ENCODE peak calls at places on chromosomes 4 and X, in ten cellular contexts. One of them, this sample, is unnamed.

GRCh38 chrX:41148553-41148952 is 63.3 kb downstream of the USP9X start:
- DNase-seq in putamen: no peak
- DNase-seq in memory B cell: no peak
- DNase-seq in activated CD8-positive, alpha-beta T cell treated with anti-CD3 and anti-CD28 coated beads, Interleukin-2, amount 10 ng/mL, durations not matched to agents 7 days and 5 days: no peak
- DNase-seq in G401: no peak
- DNase-seq in hippocampal formation: no peak
- DNase-seq in NCI-H1092: no peak
- DNase-seq in stimulated activated CD4-positive, alpha-beta T cell treated with anti-CD3 and anti-CD28 coated beads, Interleukin-2, amount 100 ng/mL, for 4 hours: no peak
- DNase-seq in omental fat pad: no peak
- DNase-seq in iris pigment epithelial cell: peak
- DNase-seq in this sample: no peak

GRCh38 chrX:130171446-130172126 is at the start of gene RAB33A:
- DNase-seq in putamen: peak
- DNase-seq in memory B cell: no peak
- DNase-seq in activated CD8-positive, alpha-beta T cell treated with anti-CD3 and anti-CD28 coated beads, Interleukin-2, amount 10 ng/mL, durations not matched to agents 7 days and 5 days: peak
- DNase-seq in G401: peak
- DNase-seq in hippocampal formation: peak
- DNase-seq in NCI-H1092: peak
- DNase-seq in stimulated activated CD4-positive, alpha-beta T cell treated with anti-CD3 and anti-CD28 coated beads, Interleukin-2, amount 100 ng/mL, for 4 hours: no peak
- DNase-seq in omental fat pad: no peak
- DNase-seq in iris pigment epithelial cell: peak
- DNase-seq in this sample: peak

GRCh38 chr4:123415977-123416376 is 19.4 kb downstream of the SPRY1 start:
- DNase-seq in putamen: no peak
- DNase-seq in memory B cell: no peak
- DNase-seq in activated CD8-positive, alpha-beta T cell treated with anti-CD3 and anti-CD28 coated beads, Interleukin-2, amount 10 ng/mL, durations not matched to agents 7 days and 5 days: peak
- DNase-seq in G401: no peak
- DNase-seq in hippocampal formation: no peak
- DNase-seq in NCI-H1092: no peak
- DNase-seq in stimulated activated CD4-positive, alpha-beta T cell treated with anti-CD3 and anti-CD28 coated beads, Interleukin-2, amount 100 ng/mL, for 4 hours: peak
- DNase-seq in omental fat pad: no peak
- DNase-seq in iris pigment epithelial cell: peak
- DNase-seq in this sample: no peak

GRCh38 chrX:154018518-154019060 is 1.1 kb downstream of the IRAK1 start:
- DNase-seq in putamen: no peak
- DNase-seq in memory B cell: no peak
- DNase-seq in activated CD8-positive, alpha-beta T cell treated with anti-CD3 and anti-CD28 coated beads, Interleukin-2, amount 10 ng/mL, durations not matched to agents 7 days and 5 days: no peak
- DNase-seq in G401: no peak
- DNase-seq in hippocampal formation: no peak
- DNase-seq in NCI-H1092: no peak
- DNase-seq in stimulated activated CD4-positive, alpha-beta T cell treated with anti-CD3 and anti-CD28 coated beads, Interleukin-2, amount 100 ng/mL, for 4 hours: no peak
- DNase-seq in omental fat pad: no peak
- DNase-seq in iris pigment epithelial cell: no peak
- DNase-seq in this sample: no peak

GRCh38 chrX:119410027-119410819 is 11.1 kb downstream of the SLC25A43 start:
- DNase-seq in putamen: no peak
- DNase-seq in memory B cell: no peak
- DNase-seq in activated CD8-positive, alpha-beta T cell treated with anti-CD3 and anti-CD28 coated beads, Interleukin-2, amount 10 ng/mL, durations not matched to agents 7 days and 5 days: no peak
- DNase-seq in G401: no peak
- DNase-seq in hippocampal formation: no peak
- DNase-seq in NCI-H1092: no peak
- DNase-seq in stimulated activated CD4-positive, alpha-beta T cell treated with anti-CD3 and anti-CD28 coated beads, Interleukin-2, amount 100 ng/mL, for 4 hours: no peak
- DNase-seq in omental fat pad: peak
- DNase-seq in iris pigment epithelial cell: peak
- DNase-seq in this sample: no peak

GRCh38 chrX:134484039-134484438 is 24.1 kb downstream of the HPRT1 start:
- DNase-seq in putamen: no peak
- DNase-seq in memory B cell: no peak
- DNase-seq in activated CD8-positive, alpha-beta T cell treated with anti-CD3 and anti-CD28 coated beads, Interleukin-2, amount 10 ng/mL, durations not matched to agents 7 days and 5 days: no peak
- DNase-seq in G401: peak
- DNase-seq in hippocampal formation: no peak
- DNase-seq in NCI-H1092: peak
- DNase-seq in stimulated activated CD4-positive, alpha-beta T cell treated with anti-CD3 and anti-CD28 coated beads, Interleukin-2, amount 100 ng/mL, for 4 hours: no peak
- DNase-seq in omental fat pad: no peak
- DNase-seq in iris pigment epithelial cell: peak
- DNase-seq in this sample: no peak

GRCh38 chrX:40773809-40774208 is 38.5 kb upstream of the MED14 start:
- DNase-seq in putamen: no peak
- DNase-seq in memory B cell: no peak
- DNase-seq in activated CD8-positive, alpha-beta T cell treated with anti-CD3 and anti-CD28 coated beads, Interleukin-2, amount 10 ng/mL, durations not matched to agents 7 days and 5 days: no peak
- DNase-seq in G401: no peak
- DNase-seq in hippocampal formation: no peak
- DNase-seq in NCI-H1092: no peak
- DNase-seq in stimulated activated CD4-positive, alpha-beta T cell treated with anti-CD3 and anti-CD28 coated beads, Interleukin-2, amount 100 ng/mL, for 4 hours: no peak
- DNase-seq in omental fat pad: no peak
- DNase-seq in iris pigment epithelial cell: peak
- DNase-seq in this sample: no peak

GRCh38 chrX:10574663-10575062 is 45.7 kb downstream of the MID1 start:
- DNase-seq in putamen: no peak
- DNase-seq in memory B cell: no peak
- DNase-seq in activated CD8-positive, alpha-beta T cell treated with anti-CD3 and anti-CD28 coated beads, Interleukin-2, amount 10 ng/mL, durations not matched to agents 7 days and 5 days: no peak
- DNase-seq in G401: no peak
- DNase-seq in hippocampal formation: no peak
- DNase-seq in NCI-H1092: no peak
- DNase-seq in stimulated activated CD4-positive, alpha-beta T cell treated with anti-CD3 and anti-CD28 coated beads, Interleukin-2, amount 100 ng/mL, for 4 hours: no peak
- DNase-seq in omental fat pad: no peak
- DNase-seq in iris pigment epithelial cell: peak
- DNase-seq in this sample: no peak

GRCh38 chrX:34140816-34141215 is 8.7 kb upstream of the FAM47A start:
- DNase-seq in putamen: no peak
- DNase-seq in memory B cell: no peak
- DNase-seq in activated CD8-positive, alpha-beta T cell treated with anti-CD3 and anti-CD28 coated beads, Interleukin-2, amount 10 ng/mL, durations not matched to agents 7 days and 5 days: no peak
- DNase-seq in G401: no peak
- DNase-seq in hippocampal formation: no peak
- DNase-seq in NCI-H1092: no peak
- DNase-seq in stimulated activated CD4-positive, alpha-beta T cell treated with anti-CD3 and anti-CD28 coated beads, Interleukin-2, amount 100 ng/mL, for 4 hours: no peak
- DNase-seq in omental fat pad: no peak
- DNase-seq in iris pigment epithelial cell: no peak
- DNase-seq in this sample: no peak

GRCh38 chr4:1035510-1035909 is 24.1 kb downstream of the FGFRL1 start:
- DNase-seq in putamen: peak
- DNase-seq in memory B cell: no peak
- DNase-seq in activated CD8-positive, alpha-beta T cell treated with anti-CD3 and anti-CD28 coated beads, Interleukin-2, amount 10 ng/mL, durations not matched to agents 7 days and 5 days: no peak
- DNase-seq in G401: no peak
- DNase-seq in hippocampal formation: peak
- DNase-seq in NCI-H1092: no peak
- DNase-seq in stimulated activated CD4-positive, alpha-beta T cell treated with anti-CD3 and anti-CD28 coated beads, Interleukin-2, amount 100 ng/mL, for 4 hours: no peak
- DNase-seq in omental fat pad: no peak
- DNase-seq in iris pigment epithelial cell: no peak
- DNase-seq in this sample: peak

GRCh38 chrX:18970465-18970864 is 13.4 kb downstream of the PHKA2 start:
- DNase-seq in putamen: no peak
- DNase-seq in memory B cell: no peak
- DNase-seq in activated CD8-positive, alpha-beta T cell treated with anti-CD3 and anti-CD28 coated beads, Interleukin-2, amount 10 ng/mL, durations not matched to agents 7 days and 5 days: no peak
- DNase-seq in G401: no peak
- DNase-seq in hippocampal formation: no peak
- DNase-seq in NCI-H1092: no peak
- DNase-seq in stimulated activated CD4-positive, alpha-beta T cell treated with anti-CD3 and anti-CD28 coated beads, Interleukin-2, amount 100 ng/mL, for 4 hours: no peak
- DNase-seq in omental fat pad: no peak
- DNase-seq in iris pigment epithelial cell: no peak
- DNase-seq in this sample: no peak

GRCh38 chrX:14964500-14964899 is 91.3 kb downstream of the MOSPD2 start:
- DNase-seq in putamen: no peak
- DNase-seq in memory B cell: no peak
- DNase-seq in activated CD8-positive, alpha-beta T cell treated with anti-CD3 and anti-CD28 coated beads, Interleukin-2, amount 10 ng/mL, durations not matched to agents 7 days and 5 days: no peak
- DNase-seq in G401: no peak
- DNase-seq in hippocampal formation: no peak
- DNase-seq in NCI-H1092: no peak
- DNase-seq in stimulated activated CD4-positive, alpha-beta T cell treated with anti-CD3 and anti-CD28 coated beads, Interleukin-2, amount 100 ng/mL, for 4 hours: no peak
- DNase-seq in omental fat pad: no peak
- DNase-seq in iris pigment epithelial cell: peak
- DNase-seq in this sample: no peak

GRCh38 chr4:140126261-140126660 is 27.7 kb downstream of the MAML3 start:
- DNase-seq in putamen: no peak
- DNase-seq in memory B cell: no peak
- DNase-seq in activated CD8-positive, alpha-beta T cell treated with anti-CD3 and anti-CD28 coated beads, Interleukin-2, amount 10 ng/mL, durations not matched to agents 7 days and 5 days: no peak
- DNase-seq in G401: no peak
- DNase-seq in hippocampal formation: no peak
- DNase-seq in NCI-H1092: no peak
- DNase-seq in stimulated activated CD4-positive, alpha-beta T cell treated with anti-CD3 and anti-CD28 coated beads, Interleukin-2, amount 100 ng/mL, for 4 hours: no peak
- DNase-seq in omental fat pad: no peak
- DNase-seq in iris pigment epithelial cell: no peak
- DNase-seq in this sample: no peak

GRCh38 chr4:42490015-42490414 is 92.7 kb downstream of the SHISA3 start:
- DNase-seq in putamen: no peak
- DNase-seq in memory B cell: no peak
- DNase-seq in activated CD8-positive, alpha-beta T cell treated with anti-CD3 and anti-CD28 coated beads, Interleukin-2, amount 10 ng/mL, durations not matched to agents 7 days and 5 days: no peak
- DNase-seq in G401: no peak
- DNase-seq in hippocampal formation: no peak
- DNase-seq in NCI-H1092: no peak
- DNase-seq in stimulated activated CD4-positive, alpha-beta T cell treated with anti-CD3 and anti-CD28 coated beads, Interleukin-2, amount 100 ng/mL, for 4 hours: no peak
- DNase-seq in omental fat pad: no peak
- DNase-seq in iris pigment epithelial cell: no peak
- DNase-seq in this sample: no peak

GRCh38 chrX:46325312-46325877 is 219.8 kb downstream of the ZNF674 start:
- DNase-seq in putamen: no peak
- DNase-seq in memory B cell: no peak
- DNase-seq in activated CD8-positive, alpha-beta T cell treated with anti-CD3 and anti-CD28 coated beads, Interleukin-2, amount 10 ng/mL, durations not matched to agents 7 days and 5 days: no peak
- DNase-seq in G401: no peak
- DNase-seq in hippocampal formation: no peak
- DNase-seq in NCI-H1092: no peak
- DNase-seq in stimulated activated CD4-positive, alpha-beta T cell treated with anti-CD3 and anti-CD28 coated beads, Interleukin-2, amount 100 ng/mL, for 4 hours: peak
- DNase-seq in omental fat pad: no peak
- DNase-seq in iris pigment epithelial cell: peak
- DNase-seq in this sample: no peak

GRCh38 chrX:120450163-120450562 is 18.9 kb downstream of the LAMP2 start:
- DNase-seq in putamen: no peak
- DNase-seq in memory B cell: no peak
- DNase-seq in activated CD8-positive, alpha-beta T cell treated with anti-CD3 and anti-CD28 coated beads, Interleukin-2, amount 10 ng/mL, durations not matched to agents 7 days and 5 days: no peak
- DNase-seq in G401: no peak
- DNase-seq in hippocampal formation: no peak
- DNase-seq in NCI-H1092: no peak
- DNase-seq in stimulated activated CD4-positive, alpha-beta T cell treated with anti-CD3 and anti-CD28 coated beads, Interleukin-2, amount 100 ng/mL, for 4 hours: no peak
- DNase-seq in omental fat pad: no peak
- DNase-seq in iris pigment epithelial cell: no peak
- DNase-seq in this sample: no peak

GRCh38 chrX:44651347-44651746 is 108.7 kb upstream of the FUNDC1 start:
- DNase-seq in putamen: no peak
- DNase-seq in memory B cell: no peak
- DNase-seq in activated CD8-positive, alpha-beta T cell treated with anti-CD3 and anti-CD28 coated beads, Interleukin-2, amount 10 ng/mL, durations not matched to agents 7 days and 5 days: no peak
- DNase-seq in G401: peak
- DNase-seq in hippocampal formation: peak
- DNase-seq in NCI-H1092: no peak
- DNase-seq in stimulated activated CD4-positive, alpha-beta T cell treated with anti-CD3 and anti-CD28 coated beads, Interleukin-2, amount 100 ng/mL, for 4 hours: no peak
- DNase-seq in omental fat pad: no peak
- DNase-seq in iris pigment epithelial cell: no peak
- DNase-seq in this sample: no peak

GRCh38 chr4:57214654-57215411 is 104.6 kb upstream of the IGFBP7 start:
- DNase-seq in putamen: no peak
- DNase-seq in memory B cell: no peak
- DNase-seq in activated CD8-positive, alpha-beta T cell treated with anti-CD3 and anti-CD28 coated beads, Interleukin-2, amount 10 ng/mL, durations not matched to agents 7 days and 5 days: no peak
- DNase-seq in G401: no peak
- DNase-seq in hippocampal formation: no peak
- DNase-seq in NCI-H1092: no peak
- DNase-seq in stimulated activated CD4-positive, alpha-beta T cell treated with anti-CD3 and anti-CD28 coated beads, Interleukin-2, amount 100 ng/mL, for 4 hours: no peak
- DNase-seq in omental fat pad: no peak
- DNase-seq in iris pigment epithelial cell: no peak
- DNase-seq in this sample: no peak

This sample was measured in hypothalamus.